ENCODE peak calls at places on chromosomes 7 and 10, in seven cellular contexts. V is neuronal stem cell, J is H9, M is H1, Q is IMR-90, D is mesenchymal stem cell, U is trophoblast cell. P is an unnamed sample.

GRCh38 chr10:15197276-15197675 is 28.8 kb upstream of the NMT2 start:
- DNase-seq in J (no peak), U (no peak), D (no peak), M (no peak), V (no peak), Q (peak; percentile 67), P (no peak)

GRCh38 chr10:14618669-14619068 is 156.0 kb downstream of the FAM107B start:
- DNase-seq in M (no peak), Q (no peak), U (no peak), V (no peak), J (no peak), D (no peak), P (no peak)

GRCh38 chr10:29007748-29008610 is 280.9 kb upstream of the LYZL1 start:
- DNase-seq in V (no peak), D (no peak), J (no peak), U (no peak), M (no peak), Q (no peak), P (peak; percentile 65)

GRCh38 chr7:111736475-111736874 is 174.2 kb upstream of the IMMP2L start:
- DNase-seq in J (no peak), U (no peak), Q (peak; percentile 17), V (no peak), M (no peak), D (peak; percentile 15), P (no peak)

GRCh38 chr7:20227291-20227795 is 10.2 kb upstream of the MACC1 start:
- DNase-seq in V (no peak), Q (no peak), M (no peak), D (no peak), U (no peak), J (no peak), P (no peak)

GRCh38 chr10:5975641-5976473 is 1.5 kb downstream of the IL15RA start:
- DNase-seq in M (no peak), J (no peak), U (peak; percentile 34), Q (peak; percentile 38), V (no peak), D (peak; percentile 59), P (peak; percentile 8)

GRCh38 chr10:753530-753929 is 64.1 kb upstream of the DIP2C start:
- DNase-seq in V (no peak), J (no peak), M (no peak), Q (no peak), U (no peak), D (no peak), P (no peak)

GRCh38 chr7:114392686-114393085 is 21.9 kb upstream of the FOXP2 start:
- DNase-seq in J (no peak), V (no peak), M (no peak), U (no peak), Q (no peak), D (peak; percentile 3), P (no peak)

GRCh38 chr7:108613949-108614381 is 44.3 kb downstream of the DNAJB9 start:
- DNase-seq in Q (no peak), V (no peak), M (no peak), U (no peak), J (no peak), D (no peak), P (no peak)

GRCh38 chr7:64312826-64313225 is 935 bp upstream of the ZNF736 start:
- DNase-seq in Q (no peak), V (no peak), M (no peak), D (no peak), U (no peak), J (no peak), P (no peak)

GRCh38 chr7:70712942-70713341 is 419.0 kb upstream of the GALNT17 start:
- DNase-seq in M (no peak), J (no peak), Q (no peak), V (no peak), U (no peak), D (no peak), P (no peak)

GRCh38 chr7:18429547-18429946 is 66.0 kb upstream of the HDAC9 start:
- DNase-seq in D (peak; percentile 29), J (no peak), V (no peak), M (no peak), Q (peak; percentile 70), U (peak; percentile 12), P (peak; percentile 39)

GRCh38 chr10:45220985-45221384 is 94.4 kb downstream of the OR13A1 start:
- DNase-seq in V (no peak), M (no peak), J (no peak), D (no peak), Q (no peak), U (no peak), P (peak; percentile 10)

GRCh38 chr7:133491846-133492652 is 239.2 kb downstream of the EXOC4 start:
- DNase-seq in Q (peak; percentile 40), D (peak; percentile 16), J (no peak), M (no peak), U (peak; percentile 95), V (no peak), P (no peak)

GRCh38 chr10:117374506-117375359 is 507 bp downstream of the PDZD8 start:
- DNase-seq in U (peak; percentile 40), V (no peak), J (peak; percentile 43), D (peak; percentile 70), Q (peak; percentile 46), M (peak; percentile 72), P (peak; percentile 59)

DNA sequence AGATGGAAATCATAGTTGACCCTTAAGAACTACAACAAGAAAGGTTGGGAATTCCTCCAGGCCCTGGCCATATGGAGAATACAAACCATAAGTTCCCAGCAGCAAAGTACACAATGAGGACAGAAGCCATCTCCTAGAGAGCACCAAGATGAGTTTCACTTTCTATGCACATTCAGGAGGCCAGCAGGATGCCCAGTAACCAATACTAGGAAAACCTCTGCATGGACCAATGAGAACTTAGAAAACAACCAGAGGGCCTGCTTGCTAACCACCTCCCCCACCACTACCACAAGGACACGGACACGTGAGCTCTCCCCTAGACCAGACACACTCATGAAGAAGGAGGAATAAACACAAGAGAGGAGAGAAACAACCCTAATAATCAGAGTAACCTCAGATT is 56.3 kb downstream of the IFIT5 start:
- DNase-seq in J (no peak), U (no peak), V (no peak), Q (peak; percentile 10), M (no peak), D (peak; percentile 82), P (peak; percentile 14)
- H3K27ac ChIP-seq in J (no peak overlapping the region), U (no peak overlapping the region), V (no peak overlapping the region), Q (no peak overlapping the region), M (no peak overlapping the region), D (no peak overlapping the region), P (no peak overlapping the region)

DNA sequence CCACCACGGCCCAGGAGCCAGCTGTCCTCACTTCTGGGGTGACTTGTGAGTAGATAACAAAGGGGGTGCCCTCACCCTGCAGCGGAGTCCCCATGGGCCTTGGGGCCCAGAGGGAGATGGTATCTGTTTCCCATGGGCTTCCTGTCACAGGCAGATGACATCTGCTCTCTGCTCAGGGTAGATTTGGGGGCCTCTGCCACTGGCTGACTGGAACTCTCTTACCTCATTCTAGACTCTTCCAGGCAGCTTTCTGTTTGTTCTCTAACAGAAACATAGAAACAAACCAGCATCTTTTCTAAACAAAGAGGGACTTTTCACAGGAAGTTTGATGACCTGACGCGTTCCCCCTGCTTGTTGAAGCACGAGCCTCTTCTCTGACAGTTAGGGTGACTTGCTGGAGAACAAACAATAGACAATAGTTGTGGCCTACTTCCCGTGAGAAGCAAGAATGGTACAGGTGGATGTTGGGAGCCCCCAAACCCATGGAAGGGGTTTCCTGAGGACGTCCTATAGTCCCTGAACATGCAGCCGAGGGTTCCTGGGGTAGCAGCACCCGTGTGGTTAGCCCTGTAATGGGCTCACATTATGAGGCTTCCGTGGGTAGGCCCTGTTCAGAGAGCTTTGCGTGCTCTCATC is 61.6 kb downstream of the GRK5 start:
- DNase-seq in V (no peak), U (no peak), Q (peak; percentile 45), J (no peak), D (peak; percentile 93), M (no peak), P (no peak)
- H3K4me1 ChIP-seq in V (peaks cover 6% of the 10 kb centered on the region), U (peaks cover 5% of the 10 kb centered on the region), Q (peaks cover 44% of the 10 kb centered on the region), J (peaks cover 1% of the 10 kb centered on the region), D (peaks cover 18% of the 10 kb centered on the region), M (no peaks in the 10 kb centered on the region), P (no peaks in the 10 kb centered on the region)

GRCh38 chr7:38027884-38028455 is 107.5 kb downstream of the EPDR1 start:
- DNase-seq in J (no peak), Q (no peak), D (no peak), M (no peak), V (no peak), U (no peak), P (no peak)

GRCh38 chr7:38020134-38020533 is 99.7 kb downstream of the EPDR1 start:
- DNase-seq in U (no peak), J (no peak), Q (no peak), D (no peak), M (no peak), V (no peak), P (no peak)

GRCh38 chr7:38021892-38022291 is 101.5 kb downstream of the EPDR1 start:
- DNase-seq in Q (no peak), V (no peak), D (no peak), M (no peak), J (no peak), U (no peak), P (no peak)

DNA sequence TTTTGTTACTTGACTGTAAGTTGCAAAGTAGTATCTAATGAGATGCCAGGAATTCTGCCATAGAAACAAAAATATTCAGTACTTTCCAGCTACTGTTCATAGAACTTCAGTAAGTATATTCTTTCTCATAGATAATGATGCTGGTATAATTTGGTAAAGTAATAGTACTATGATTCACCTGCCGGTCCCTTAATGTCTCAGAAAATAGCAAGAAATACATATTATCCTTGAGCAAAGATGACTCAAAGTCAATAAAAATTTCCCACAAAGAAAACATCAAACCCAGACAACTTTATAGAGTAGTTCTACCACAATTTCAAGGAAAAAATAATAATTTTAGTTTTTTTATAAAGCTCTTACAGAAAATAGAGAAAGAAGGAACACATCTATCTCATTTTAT is 105.4 kb downstream of the EPDR1 start:
- DNase-seq in Q (no peak), U (no peak), M (no peak), D (no peak), V (no peak), J (no peak), P (no peak)
- H3K18ac ChIP-seq in Q (no peak overlapping the region), U (no peak overlapping the region), M (no peak overlapping the region), D (no peak overlapping the region), V (no peak overlapping the region), J (no peak overlapping the region), P (no peak overlapping the region)

GRCh38 chr7:69596723-69597277 is 1.5 kb upstream of the AUTS2 start:
- DNase-seq in Q (no peak), D (peak; percentile 13), M (no peak), U (peak; percentile 30), V (no peak), J (peak; percentile 31), P (no peak)
- H3K27ac ChIP-seq in Q (no peak overlapping the region), D (peak overlapping the region; percentile 53), M (no peak overlapping the region), U (no peak overlapping the region), V (no peak overlapping the region), J (no peak overlapping the region), P (no peak overlapping the region)

GRCh38 chr7:94397721-94398120 is 3.0 kb downstream of the COL1A2 start:
- DNase-seq in J (no peak), D (no peak), Q (no peak), M (no peak), V (no peak), U (no peak), P (no peak)

GRCh38 chr7:94403546-94403945 is 8.9 kb downstream of the COL1A2 start:
- DNase-seq in J (no peak), U (no peak), V (no peak), Q (no peak), D (no peak), M (no peak), P (no peak)

GRCh38 chr7:94400022-94400421 is 5.3 kb downstream of the COL1A2 start:
- DNase-seq in U (no peak), J (no peak), Q (no peak), V (no peak), D (no peak), M (no peak), P (no peak)

GRCh38 chr7:94401411-94401810 is 6.7 kb downstream of the COL1A2 start:
- DNase-seq in V (no peak), J (no peak), D (no peak), Q (no peak), U (no peak), M (no peak), P (no peak)

GRCh38 chr7:94400643-94401042 is 5.9 kb downstream of the COL1A2 start:
- DNase-seq in J (no peak), M (no peak), V (no peak), D (no peak), U (no peak), Q (no peak), P (no peak)
- H3K4me1 ChIP-seq in J (no peaks in the 10 kb centered on the region), M (no peaks in the 10 kb centered on the region), V (no peaks in the 10 kb centered on the region), D (peaks cover 2% of the 10 kb centered on the region), U (no peaks in the 10 kb centered on the region), Q (peaks cover 12% of the 10 kb centered on the region), P (no peaks in the 10 kb centered on the region)

P was measured in mesendoderm.